ENCODE peak calls at places on chromosome 10, in six cellular contexts. V is MM.1S, K is psoas muscle, S is hepatocyte, B is GM23338, L is tibial artery. F is an unnamed sample. For H3K4me1, the result is how much of the 10 kb centered on the place peaks cover.

GRCh38 chr10:108911814-108912541 is 1011.3 kb downstream of the XPNPEP1 start:
- DNase-seq in V (no peak), K (peak), S (peak), B (peak), L (no peak), F (peak)

GRCh38 chr10:112956631-112957350 is 6.7 kb downstream of the TCF7L2 start:
- DNase-seq in V (no peak), K (no peak), S (peak), B (peak), L (no peak), F (no peak)

GRCh38 chr10:63114031-63114814 is 18.9 kb upstream of the NRBF2 start:
- DNase-seq in V (no peak), K (peak), S (peak), B (no peak), L (peak), F (peak)

GRCh38 chr10:68576118-68576517 is 16.0 kb downstream of the TET1 start:
- DNase-seq in V (no peak), K (no peak), S (no peak), B (peak), L (no peak), F (no peak)

GRCh38 chr10:43648083-43648391 is 644 bp downstream of the ZNF32 start:
- DNase-seq in V (no peak), K (no peak), S (no peak), B (no peak), L (no peak), F (no peak)

GRCh38 chr10:124734311-124735166 is 9.6 kb downstream of the FAM53B start:
- DNase-seq in V (peak), K (peak), S (peak), B (no peak), L (no peak), F (no peak)

GRCh38 chr10:7409732-7410168 is 1.1 kb downstream of the SFMBT2 start:
- DNase-seq in V (peak), K (no peak), S (peak), B (no peak), L (no peak), F (no peak)

GRCh38 chr10:119306514-119306951 is 99.2 kb downstream of the GRK5 start:
- DNase-seq in V (peak), K (peak), S (peak), B (no peak), L (no peak), F (no peak)

GRCh38 chr10:62379394-62379793 is 5.2 kb downstream of the ZNF365 start:
- DNase-seq in V (no peak), K (no peak), S (no peak), B (no peak), L (no peak), F (no peak)

GRCh38 chr10:127619550-127619949 is 70.4 kb downstream of the NPS start:
- DNase-seq in V (no peak), K (no peak), S (no peak), B (no peak), L (no peak), F (no peak)

GRCh38 chr10:67763499-67764011 is 67.6 kb upstream of the CTNNA3 start:
- DNase-seq in V (peak), K (peak), S (peak), B (peak), L (peak), F (peak)

GRCh38 chr10:118940386-118940785 is 89.1 kb upstream of the NANOS1 start:
- DNase-seq in V (no peak), K (no peak), S (no peak), B (no peak), L (no peak), F (no peak)

GRCh38 chr10:78515037-78515872 is 481.6 kb downstream of the RPS24 start:
- DNase-seq in V (no peak), K (no peak), S (no peak), B (no peak), L (peak), F (no peak)

GRCh38 chr10:83343676-83344075 is 795.6 kb upstream of the GHITM start:
- DNase-seq in V (no peak), K (no peak), S (no peak), B (no peak), L (no peak), F (no peak)

GRCh38 chr10:124293641-124294449 is 124.9 kb downstream of the OAT start:
- DNase-seq in V (no peak), K (no peak), S (no peak), B (no peak), L (no peak), F (no peak)

GRCh38 chr10:3783721-3784432 is 1.1 kb downstream of the KLF6 start:
- DNase-seq in V (peak), K (peak), S (peak), B (peak), L (peak), F (peak)

GRCh38 chr10:68406111-68406814 is 814 bp downstream of the RUFY2 start:
- DNase-seq in V (peak), K (peak), S (peak), B (peak), L (peak), F (peak)

GRCh38 chr10:99536400-99537254 is 3.9 kb downstream of the NKX2-3 start:
- DNase-seq in V (no peak), K (no peak), S (no peak), B (peak), L (no peak), F (no peak)
- H3K4me3 ChIP-seq in V (peak), K (peak), S (no peak), B (peak), L (no peak), F (peak)

DNA sequence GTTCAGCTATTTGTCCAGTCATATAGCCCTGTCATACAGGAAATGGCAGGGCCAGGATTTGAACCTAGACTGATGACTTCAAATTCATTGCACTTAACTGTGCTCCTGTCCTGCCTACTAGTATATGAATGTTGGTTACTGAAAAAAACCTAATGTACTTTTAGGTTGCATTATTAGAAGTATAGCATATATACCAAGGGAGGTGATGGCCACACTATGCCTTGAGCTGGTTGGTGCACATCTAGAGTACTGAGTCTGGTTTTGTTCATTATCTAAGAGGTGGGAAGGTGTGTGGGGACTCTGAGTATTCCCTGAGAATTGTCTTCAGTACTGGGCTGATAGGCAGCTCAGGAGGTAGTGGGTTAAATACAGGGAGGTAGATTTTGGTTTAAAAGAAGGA is 88.0 kb downstream of the NEURL1 start:
- DNase-seq in V (no peak), K (no peak), S (no peak), B (no peak), L (no peak), F (no peak)
- H3K4me1 ChIP-seq in V (under half), K (under half), S (under half), B (under half), L (under half), F (under half)

GRCh38 chr10:93220315-93221170 is 146.8 kb downstream of the CYP26A1 start:
- DNase-seq in V (no peak), K (no peak), S (no peak), B (peak), L (no peak), F (no peak)
- TF ChIP-seq CTCF in V (no peak), K (no peak), S (no peak), B (peak), L (no peak), F (no peak)

GRCh38 chr10:74750848-74751274 is 75.5 kb upstream of the KAT6B start:
- DNase-seq in V (peak), K (no peak), S (no peak), B (no peak), L (no peak), F (no peak)

GRCh38 chr10:74745449-74745848 is 81.0 kb upstream of the KAT6B start:
- DNase-seq in V (no peak), K (no peak), S (no peak), B (no peak), L (no peak), F (no peak)

GRCh38 chr10:74752371-74752990 is 73.9 kb upstream of the KAT6B start:
- DNase-seq in V (no peak), K (no peak), S (no peak), B (no peak), L (no peak), F (no peak)

GRCh38 chr10:74746813-74747212 is 79.6 kb upstream of the KAT6B start:
- DNase-seq in V (no peak), K (no peak), S (no peak), B (no peak), L (no peak), F (no peak)

DNA sequence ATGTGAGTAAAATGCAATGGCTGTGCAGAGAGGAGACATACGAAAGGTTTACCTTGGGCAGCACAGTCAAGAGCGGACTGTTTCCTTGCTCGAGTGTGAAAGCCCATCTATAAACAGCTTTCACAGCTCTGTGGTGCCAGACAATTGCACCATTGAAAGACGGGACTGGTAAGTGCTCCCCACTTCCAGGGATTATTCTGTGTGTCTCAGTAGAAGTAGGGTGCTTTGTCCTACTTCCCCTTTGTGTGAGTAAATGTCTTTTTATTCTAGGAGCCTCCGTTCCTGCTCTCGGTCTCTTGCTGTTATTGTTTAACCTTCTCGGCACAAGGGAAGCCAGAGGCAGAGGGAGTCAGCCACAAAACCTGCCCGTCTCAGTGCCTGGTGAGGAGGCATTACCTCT is 77.8 kb upstream of the KAT6B start:
- DNase-seq in V (no peak), K (no peak), S (no peak), B (no peak), L (no peak), F (no peak)
- H3K4me3 ChIP-seq in V (no peak), K (no peak), S (no peak), B (no peak), L (no peak), F (no peak)

DNA sequence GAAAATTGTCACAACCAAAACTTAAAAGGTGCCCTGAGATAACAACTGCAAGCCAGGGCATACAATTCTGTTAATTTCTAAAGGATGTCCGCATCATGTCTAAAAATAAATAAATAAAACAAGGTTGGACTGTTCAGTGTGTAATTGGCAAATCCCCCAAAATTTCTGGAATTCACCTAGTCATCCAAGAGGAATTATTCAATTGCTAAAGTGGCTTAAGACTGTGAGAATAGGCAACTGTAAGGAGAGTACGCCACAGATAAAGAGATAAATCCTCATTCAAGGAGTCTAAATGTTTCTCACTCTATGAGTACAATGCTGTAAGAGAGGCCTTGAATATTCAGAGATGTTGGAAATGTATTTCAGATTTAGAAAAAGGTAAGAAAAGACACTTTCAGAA is 37.2 kb downstream of the PIK3AP1 start:
- DNase-seq in V (no peak), K (no peak), S (no peak), B (no peak), L (no peak), F (no peak)
- H3K4me1 ChIP-seq in V (under half), K (under half), S (under half), B (under half), L (under half), F (under half)

DNA sequence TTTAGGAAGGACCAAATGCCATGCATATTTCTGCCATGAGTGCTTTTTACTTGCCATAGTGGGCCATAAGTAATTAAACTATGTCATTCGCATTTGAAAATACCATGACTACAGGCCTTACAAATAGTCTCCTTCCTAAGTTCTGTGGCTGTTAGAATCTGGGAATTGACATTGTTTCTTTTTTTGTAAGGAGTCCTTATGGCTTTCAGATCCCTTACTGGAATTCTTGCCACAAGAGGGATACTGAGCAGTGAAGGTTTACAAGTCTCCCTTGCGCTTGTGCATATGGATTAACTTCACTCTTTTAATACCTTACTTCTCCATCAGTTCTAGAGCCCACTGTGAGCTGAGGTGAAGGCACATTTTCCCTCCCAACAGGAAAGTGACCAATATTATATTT is 166.0 kb downstream of the NRG3 start:
- DNase-seq in V (no peak), K (no peak), S (no peak), B (peak), L (no peak), F (no peak)
- TF ChIP-seq CTCF in V (no peak), K (no peak), S (no peak), B (peak), L (no peak), F (no peak)

DNA sequence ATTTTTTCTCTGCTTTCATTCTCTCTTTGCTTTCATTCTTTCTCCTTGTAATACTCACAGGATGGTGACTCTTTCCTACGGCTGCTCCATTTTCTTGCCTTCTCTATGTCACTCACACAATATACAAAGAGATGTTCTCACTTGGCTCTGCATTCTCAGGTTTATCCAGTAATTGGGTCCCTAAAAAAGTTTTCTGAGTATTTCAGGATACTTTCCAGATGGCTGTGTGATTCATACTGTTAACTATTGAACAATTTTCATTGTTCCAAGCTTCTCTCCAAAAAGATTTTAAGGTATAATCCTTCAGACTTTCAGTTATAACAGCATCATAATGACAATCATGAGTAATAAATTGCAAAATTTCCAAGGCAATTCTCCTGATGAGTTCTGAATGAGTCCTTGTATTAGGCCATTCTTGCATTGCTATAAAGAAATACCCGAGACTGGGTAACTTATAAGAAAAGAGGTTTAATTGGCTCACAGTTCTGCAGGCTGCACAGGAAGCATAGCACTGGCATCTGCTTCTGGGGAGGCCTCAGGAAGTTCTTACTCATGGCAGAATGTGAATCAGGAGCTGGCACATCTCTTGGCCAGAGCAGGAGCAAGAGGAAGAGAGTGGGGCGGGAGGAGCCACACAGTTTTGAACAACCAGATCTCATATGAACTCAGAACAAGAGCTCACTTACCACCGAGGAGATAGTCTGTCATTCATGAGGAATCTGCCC is 148.1 kb downstream of the SLC16A9 start:
- DNase-seq in V (no peak), K (no peak), S (no peak), B (no peak), L (no peak), F (no peak)
- H3K4me3 ChIP-seq in V (no peak), K (no peak), S (no peak), B (no peak), L (no peak), F (no peak)

GRCh38 chr10:110357252-110357780 is 52.6 kb upstream of the SMNDC1 start:
- DNase-seq in V (peak), K (no peak), S (peak), B (no peak), L (no peak), F (no peak)
- H3K4me1 ChIP-seq in V (half or more), K (under half), S (under half), B (under half), L (under half), F (under half)

GRCh38 chr10:37758074-37758473 is 99.3 kb downstream of the ZNF248 start:
- DNase-seq in V (no peak), K (no peak), S (no peak), B (no peak), L (no peak), F (no peak)
- TF ChIP-seq CTCF in V (no peak), K (no peak), S (no peak), B (no peak), L (no peak), F (no peak)